ENCODE peak calls at places on chromosomes 2 and 18, in five cellular contexts. One of them, this sample, is unnamed.

GRCh38 chr2:166081131-166081632 is 46.6 kb downstream of the SCN1A start:
- DNase-seq in epithelial cell of prostate: no peak
- DNase-seq in thoracic aorta: no peak
- DNase-seq in CD4-positive, alpha-beta T cell: no peak
- DNase-seq in neural progenitor cell: no peak
- DNase-seq in this sample: no peak

GRCh38 chr2:9416962-9417316 is 6.4 kb downstream of the ITGB1BP1 start:
- DNase-seq in epithelial cell of prostate: no peak
- DNase-seq in thoracic aorta: no peak
- DNase-seq in CD4-positive, alpha-beta T cell: no peak
- DNase-seq in neural progenitor cell: no peak
- DNase-seq in this sample: no peak

GRCh38 chr2:238139141-238139840 is 823 bp downstream of the KLHL30 start:
- DNase-seq in epithelial cell of prostate: no peak
- DNase-seq in thoracic aorta: no peak
- DNase-seq in CD4-positive, alpha-beta T cell: no peak
- DNase-seq in neural progenitor cell: peak; percentile 57
- DNase-seq in this sample: peak; percentile 15

GRCh38 chr18:51639541-51639940 is 442.1 kb upstream of the MEX3C start:
- DNase-seq in epithelial cell of prostate: no peak
- DNase-seq in thoracic aorta: no peak
- DNase-seq in CD4-positive, alpha-beta T cell: no peak
- DNase-seq in neural progenitor cell: no peak
- DNase-seq in this sample: no peak

GRCh38 chr2:241796610-241797138 is 12.3 kb upstream of the NEU4 start:
- DNase-seq in epithelial cell of prostate: no peak
- DNase-seq in thoracic aorta: no peak
- DNase-seq in CD4-positive, alpha-beta T cell: no peak
- DNase-seq in neural progenitor cell: no peak
- DNase-seq in this sample: no peak

GRCh38 chr2:183244300-183244849 is 120.1 kb downstream of the NUP35 start:
- DNase-seq in epithelial cell of prostate: no peak
- DNase-seq in thoracic aorta: no peak
- DNase-seq in CD4-positive, alpha-beta T cell: no peak
- DNase-seq in neural progenitor cell: peak; percentile 33
- DNase-seq in this sample: no peak

GRCh38 chr2:237968048-237968862 is 1.4 kb downstream of the UBE2F start:
- DNase-seq in epithelial cell of prostate: peak; percentile 8
- DNase-seq in thoracic aorta: no peak
- DNase-seq in CD4-positive, alpha-beta T cell: peak; percentile 45
- DNase-seq in neural progenitor cell: no peak
- DNase-seq in this sample: peak; percentile 62

GRCh38 chr2:28408764-28409599 is 16.3 kb downstream of the FOSL2 start:
- DNase-seq in epithelial cell of prostate: no peak
- DNase-seq in thoracic aorta: no peak
- DNase-seq in CD4-positive, alpha-beta T cell: peak; percentile 62
- DNase-seq in neural progenitor cell: no peak
- DNase-seq in this sample: peak; percentile 78

GRCh38 chr2:230319211-230319862 is 7.7 kb upstream of the SP140L start:
- DNase-seq in epithelial cell of prostate: no peak
- DNase-seq in thoracic aorta: no peak
- DNase-seq in CD4-positive, alpha-beta T cell: peak; percentile 80
- DNase-seq in neural progenitor cell: no peak
- DNase-seq in this sample: peak; percentile 87

GRCh38 chr2:108635630-108636354 is 83.5 kb upstream of the RANBP2 start:
- DNase-seq in epithelial cell of prostate: no peak
- DNase-seq in thoracic aorta: no peak
- DNase-seq in CD4-positive, alpha-beta T cell: no peak
- DNase-seq in neural progenitor cell: no peak
- DNase-seq in this sample: no peak

GRCh38 chr2:168814046-168814445 is 11.6 kb downstream of the NOSTRIN start:
- DNase-seq in epithelial cell of prostate: no peak
- DNase-seq in thoracic aorta: no peak
- DNase-seq in CD4-positive, alpha-beta T cell: no peak
- DNase-seq in neural progenitor cell: no peak
- DNase-seq in this sample: no peak

GRCh38 chr2:733001-733400 is 55.8 kb upstream of the TMEM18 start:
- DNase-seq in epithelial cell of prostate: no peak
- DNase-seq in thoracic aorta: no peak
- DNase-seq in CD4-positive, alpha-beta T cell: no peak
- DNase-seq in neural progenitor cell: no peak
- DNase-seq in this sample: no peak

GRCh38 chr2:71930073-71930681 is 217.5 kb downstream of the CYP26B1 start:
- DNase-seq in epithelial cell of prostate: no peak
- DNase-seq in thoracic aorta: no peak
- DNase-seq in CD4-positive, alpha-beta T cell: no peak
- DNase-seq in neural progenitor cell: no peak
- DNase-seq in this sample: no peak

GRCh38 chr2:240399419-240400318 is 35.8 kb upstream of the GPC1 start:
- DNase-seq in epithelial cell of prostate: no peak
- DNase-seq in thoracic aorta: no peak
- DNase-seq in CD4-positive, alpha-beta T cell: no peak
- DNase-seq in neural progenitor cell: no peak
- DNase-seq in this sample: no peak

GRCh38 chr2:26185954-26186353 is 13.1 kb downstream of the GAREM2 start:
- DNase-seq in epithelial cell of prostate: no peak
- DNase-seq in thoracic aorta: no peak
- DNase-seq in CD4-positive, alpha-beta T cell: no peak
- DNase-seq in neural progenitor cell: no peak
- DNase-seq in this sample: no peak

GRCh38 chr2:216516730-216517350 is 18.2 kb downstream of the RPL37A start:
- DNase-seq in epithelial cell of prostate: no peak
- DNase-seq in thoracic aorta: no peak
- DNase-seq in CD4-positive, alpha-beta T cell: no peak
- DNase-seq in neural progenitor cell: peak; percentile 44
- DNase-seq in this sample: no peak

GRCh38 chr2:226057914-226058313 is 658.4 kb downstream of the NYAP2 start:
- DNase-seq in epithelial cell of prostate: no peak
- DNase-seq in thoracic aorta: no peak
- DNase-seq in CD4-positive, alpha-beta T cell: no peak
- DNase-seq in neural progenitor cell: no peak
- DNase-seq in this sample: no peak

GRCh38 chr2:24623535-24623934 is 132.5 kb downstream of the NCOA1 start:
- DNase-seq in epithelial cell of prostate: no peak
- DNase-seq in thoracic aorta: no peak
- DNase-seq in CD4-positive, alpha-beta T cell: no peak
- DNase-seq in neural progenitor cell: no peak
- DNase-seq in this sample: no peak

GRCh38 chr18:13372405-13372995 is 153.9 kb downstream of the LDLRAD4 start:
- DNase-seq in epithelial cell of prostate: no peak
- DNase-seq in thoracic aorta: no peak
- DNase-seq in CD4-positive, alpha-beta T cell: no peak
- DNase-seq in neural progenitor cell: no peak
- DNase-seq in this sample: no peak

GRCh38 chr2:23434721-23435121 is 49.7 kb downstream of the KLHL29 start:
- DNase-seq in epithelial cell of prostate: no peak
- DNase-seq in thoracic aorta: no peak
- DNase-seq in CD4-positive, alpha-beta T cell: no peak
- DNase-seq in neural progenitor cell: no peak
- DNase-seq in this sample: no peak

GRCh38 chr2:98656800-98657199 is 48.4 kb downstream of the UNC50 start:
- DNase-seq in epithelial cell of prostate: no peak
- DNase-seq in thoracic aorta: no peak
- DNase-seq in CD4-positive, alpha-beta T cell: no peak
- DNase-seq in neural progenitor cell: no peak
- DNase-seq in this sample: peak; percentile 52

GRCh38 chr18:31983020-31983419 is 35.6 kb upstream of the RNF125 start:
- DNase-seq in epithelial cell of prostate: no peak
- DNase-seq in thoracic aorta: no peak
- DNase-seq in CD4-positive, alpha-beta T cell: no peak
- DNase-seq in neural progenitor cell: no peak
- DNase-seq in this sample: no peak

GRCh38 chr18:59742325-59743111 is 45.3 kb upstream of the CCBE1 start:
- DNase-seq in epithelial cell of prostate: no peak
- DNase-seq in thoracic aorta: no peak
- DNase-seq in CD4-positive, alpha-beta T cell: no peak
- DNase-seq in neural progenitor cell: no peak
- DNase-seq in this sample: no peak

GRCh38 chr18:80035997-80036396 is 1.8 kb downstream of the RBFA start:
- DNase-seq in epithelial cell of prostate: no peak
- DNase-seq in thoracic aorta: no peak
- DNase-seq in CD4-positive, alpha-beta T cell: no peak
- DNase-seq in neural progenitor cell: no peak
- DNase-seq in this sample: no peak

GRCh38 chr18:39460136-39460535 is 1894.5 kb upstream of the CELF4 start:
- DNase-seq in epithelial cell of prostate: no peak
- DNase-seq in thoracic aorta: no peak
- DNase-seq in CD4-positive, alpha-beta T cell: no peak
- DNase-seq in neural progenitor cell: no peak
- DNase-seq in this sample: no peak

GRCh38 chr2:113158884-113159553 is 14.8 kb upstream of the PSD4 start:
- DNase-seq in epithelial cell of prostate: no peak
- DNase-seq in thoracic aorta: no peak
- DNase-seq in CD4-positive, alpha-beta T cell: no peak
- DNase-seq in neural progenitor cell: no peak
- DNase-seq in this sample: no peak

GRCh38 chr2:33135645-33136044 is 188.9 kb downstream of the LTBP1 start:
- DNase-seq in epithelial cell of prostate: no peak
- DNase-seq in thoracic aorta: no peak
- DNase-seq in CD4-positive, alpha-beta T cell: no peak
- DNase-seq in neural progenitor cell: no peak
- DNase-seq in this sample: no peak

GRCh38 chr2:226581004-226581403 is 218.6 kb downstream of the IRS1 start:
- DNase-seq in epithelial cell of prostate: no peak
- DNase-seq in thoracic aorta: no peak
- DNase-seq in CD4-positive, alpha-beta T cell: no peak
- DNase-seq in neural progenitor cell: no peak
- DNase-seq in this sample: no peak

GRCh38 chr2:121716126-121716525 is 20.5 kb downstream of the NIFK start:
- DNase-seq in epithelial cell of prostate: no peak
- DNase-seq in thoracic aorta: no peak
- DNase-seq in CD4-positive, alpha-beta T cell: no peak
- DNase-seq in neural progenitor cell: no peak
- DNase-seq in this sample: no peak
- H3K27ac ChIP-seq in epithelial cell of prostate: no peak overlapping the region
- H3K27ac ChIP-seq in thoracic aorta: no peak overlapping the region
- H3K27ac ChIP-seq in CD4-positive, alpha-beta T cell: no peak overlapping the region
- H3K27ac ChIP-seq in neural progenitor cell: no peak overlapping the region
- H3K27ac ChIP-seq in this sample: no peak overlapping the region

GRCh38 chr2:105600602-105600948 is 144.1 kb upstream of the NCK2 start:
- DNase-seq in epithelial cell of prostate: no peak
- DNase-seq in thoracic aorta: no peak
- DNase-seq in CD4-positive, alpha-beta T cell: no peak
- DNase-seq in neural progenitor cell: no peak
- DNase-seq in this sample: no peak
- H3K27ac ChIP-seq in epithelial cell of prostate: no peak overlapping the region
- H3K27ac ChIP-seq in thoracic aorta: no peak overlapping the region
- H3K27ac ChIP-seq in CD4-positive, alpha-beta T cell: no peak overlapping the region
- H3K27ac ChIP-seq in neural progenitor cell: no peak overlapping the region
- H3K27ac ChIP-seq in this sample: no peak overlapping the region

GRCh38 chr18:23711421-23711820 is 22.2 kb downstream of the LAMA3 start:
- DNase-seq in epithelial cell of prostate: no peak
- DNase-seq in thoracic aorta: no peak
- DNase-seq in CD4-positive, alpha-beta T cell: no peak
- DNase-seq in neural progenitor cell: no peak
- DNase-seq in this sample: no peak
- H3K27ac ChIP-seq in epithelial cell of prostate: no peak overlapping the region
- H3K27ac ChIP-seq in thoracic aorta: no peak overlapping the region
- H3K27ac ChIP-seq in CD4-positive, alpha-beta T cell: no peak overlapping the region
- H3K27ac ChIP-seq in neural progenitor cell: no peak overlapping the region
- H3K27ac ChIP-seq in this sample: no peak overlapping the region

DNA sequence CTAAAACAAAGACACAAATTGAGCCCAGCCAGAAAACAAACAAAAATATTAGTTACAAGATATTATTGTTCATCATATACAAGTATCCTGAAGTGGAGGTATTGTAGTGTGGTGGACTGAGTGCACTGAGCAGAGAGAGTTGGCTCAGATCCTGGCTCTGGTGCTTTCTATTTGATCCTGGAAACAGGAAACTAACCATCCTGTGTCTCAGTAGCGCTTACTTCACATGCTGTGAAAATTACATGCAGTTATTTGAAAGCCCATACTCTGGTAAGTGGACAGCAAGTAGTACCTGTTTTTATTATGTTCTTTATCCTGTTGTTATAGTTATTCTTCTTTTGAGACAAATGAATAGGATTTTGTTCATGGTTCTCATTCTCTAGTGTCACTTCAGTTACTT is 84.3 kb upstream of the CRIM1 start:
- DNase-seq in epithelial cell of prostate: no peak
- DNase-seq in thoracic aorta: no peak
- DNase-seq in CD4-positive, alpha-beta T cell: no peak
- DNase-seq in neural progenitor cell: no peak
- DNase-seq in this sample: no peak
- H3K27ac ChIP-seq in epithelial cell of prostate: no peak overlapping the region
- H3K27ac ChIP-seq in thoracic aorta: no peak overlapping the region
- H3K27ac ChIP-seq in CD4-positive, alpha-beta T cell: no peak overlapping the region
- H3K27ac ChIP-seq in neural progenitor cell: no peak overlapping the region
- H3K27ac ChIP-seq in this sample: no peak overlapping the region

DNA sequence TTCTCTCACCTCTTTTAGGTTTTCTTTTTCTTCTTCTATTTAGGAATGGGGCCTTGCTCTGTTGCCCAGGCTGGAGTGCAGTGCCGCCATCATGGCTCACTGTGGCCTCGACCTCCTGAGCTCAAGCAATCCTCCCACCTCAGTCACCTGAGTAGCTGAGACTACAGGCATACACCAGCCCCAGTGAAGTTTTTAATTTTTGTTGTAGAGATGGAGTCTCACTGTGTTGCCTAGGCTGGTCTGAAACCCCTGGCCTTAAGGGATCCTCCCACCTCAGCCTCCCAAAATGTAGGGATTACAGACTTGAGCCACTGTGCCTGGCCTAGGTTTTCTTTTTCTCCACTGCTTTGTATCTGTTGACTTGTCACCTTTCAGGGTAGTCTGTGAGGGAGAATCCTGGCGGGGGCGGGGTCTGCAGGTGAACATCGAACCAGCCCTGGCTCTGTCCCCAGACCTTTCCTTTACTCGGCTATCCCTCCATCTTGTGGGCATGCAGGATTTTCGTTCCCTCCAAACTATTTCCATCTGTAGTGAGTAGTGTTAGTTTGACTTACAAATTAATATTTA is 21.7 kb downstream of the NCK2 start:
- DNase-seq in epithelial cell of prostate: no peak
- DNase-seq in thoracic aorta: no peak
- DNase-seq in CD4-positive, alpha-beta T cell: no peak
- DNase-seq in neural progenitor cell: no peak
- DNase-seq in this sample: no peak
- H3K27ac ChIP-seq in epithelial cell of prostate: peak overlapping the region; percentile 66
- H3K27ac ChIP-seq in thoracic aorta: no peak overlapping the region
- H3K27ac ChIP-seq in CD4-positive, alpha-beta T cell: peak overlapping the region; percentile 52
- H3K27ac ChIP-seq in neural progenitor cell: no peak overlapping the region
- H3K27ac ChIP-seq in this sample: peak overlapping the region; percentile 41